ENCODE peak calls at places on chromosome 18, in six cellular contexts. G is astrocyte, R is upper lobe of right lung, L is adrenal gland, Y is neural progenitor cell, B is IMR-90. P is an unnamed sample.

GRCh38 chr18:25076980-25077780 is 274.8 kb downstream of the ZNF521 start:
- DNase-seq in G (no peak), R (no peak), Y (peak), L (peak), B (no peak), P (no peak)

GRCh38 chr18:59139291-59139614 is 431 bp upstream of the SEC11C start:
- DNase-seq in B (peak), R (peak), G (peak), Y (peak), L (peak), P (peak)

GRCh38 chr18:62716679-62717058 is 1.3 kb downstream of the PHLPP1 start:
- DNase-seq in B (no peak), R (peak), Y (peak), L (peak), G (peak), P (peak)

GRCh38 chr18:68969027-68969426 is 171.1 kb downstream of the CCDC102B start:
- DNase-seq in Y (no peak), L (no peak), R (no peak), B (no peak), G (no peak), P (no peak)

GRCh38 chr18:70276416-70277145 is 12.3 kb upstream of the SOCS6 start:
- DNase-seq in R (no peak), Y (no peak), L (no peak), G (no peak), B (no peak), P (no peak)

GRCh38 chr18:52499646-52500045 is 159.6 kb downstream of the DCC start:
- DNase-seq in B (no peak), Y (no peak), R (no peak), L (no peak), G (no peak), P (no peak)

GRCh38 chr18:48328473-48329205 is 80.5 kb downstream of the ZBTB7C start:
- DNase-seq in Y (no peak), B (peak), R (no peak), G (peak), L (no peak), P (peak)

GRCh38 chr18:14971461-14972185 is 223.7 kb downstream of the ANKRD30B start:
- DNase-seq in G (no peak), B (no peak), L (no peak), R (no peak), Y (no peak), P (no peak)

GRCh38 chr18:49548266-49548665 is 13.6 kb upstream of the LIPG start:
- DNase-seq in B (peak), L (no peak), R (no peak), Y (no peak), G (peak), P (no peak)

GRCh38 chr18:79791141-79791972 is 6.4 kb upstream of the KCNG2 start:
- DNase-seq in G (peak), L (peak), Y (no peak), B (peak), R (peak), P (peak)

GRCh38 chr18:46821856-46822711 is 65.2 kb upstream of the ST8SIA5 start:
- DNase-seq in B (no peak), G (peak), L (no peak), Y (no peak), R (no peak), P (no peak)

GRCh38 chr18:45962461-45962860 is 4.7 kb downstream of the EPG5 start:
- DNase-seq in R (no peak), B (peak), G (peak), Y (no peak), L (peak), P (no peak)

GRCh38 chr18:54203914-54204313 is 20.6 kb downstream of the MBD2 start:
- DNase-seq in G (no peak), Y (no peak), R (no peak), B (no peak), L (no peak), P (no peak)

GRCh38 chr18:79568543-79569205 is 110.9 kb upstream of the CTDP1 start:
- DNase-seq in G (no peak), Y (no peak), B (no peak), R (peak), L (peak), P (peak)

GRCh38 chr18:77132369-77133050 is at the start of gene MBP:
- DNase-seq in B (no peak), R (peak), G (no peak), Y (peak), L (peak), P (peak)

GRCh38 chr18:77130229-77131099 is 2.1 kb downstream of the MBP start:
- DNase-seq in Y (no peak), R (peak), L (no peak), B (no peak), G (no peak), P (peak)

GRCh38 chr18:77131100-77131651 is 1.4 kb downstream of the MBP start:
- DNase-seq in Y (peak), R (peak), B (no peak), L (peak), G (no peak), P (peak)

GRCh38 chr18:77133051-77133919 is 702 bp upstream of the MBP start:
- DNase-seq in B (no peak), Y (peak), L (no peak), G (no peak), R (peak), P (peak)

DNA sequence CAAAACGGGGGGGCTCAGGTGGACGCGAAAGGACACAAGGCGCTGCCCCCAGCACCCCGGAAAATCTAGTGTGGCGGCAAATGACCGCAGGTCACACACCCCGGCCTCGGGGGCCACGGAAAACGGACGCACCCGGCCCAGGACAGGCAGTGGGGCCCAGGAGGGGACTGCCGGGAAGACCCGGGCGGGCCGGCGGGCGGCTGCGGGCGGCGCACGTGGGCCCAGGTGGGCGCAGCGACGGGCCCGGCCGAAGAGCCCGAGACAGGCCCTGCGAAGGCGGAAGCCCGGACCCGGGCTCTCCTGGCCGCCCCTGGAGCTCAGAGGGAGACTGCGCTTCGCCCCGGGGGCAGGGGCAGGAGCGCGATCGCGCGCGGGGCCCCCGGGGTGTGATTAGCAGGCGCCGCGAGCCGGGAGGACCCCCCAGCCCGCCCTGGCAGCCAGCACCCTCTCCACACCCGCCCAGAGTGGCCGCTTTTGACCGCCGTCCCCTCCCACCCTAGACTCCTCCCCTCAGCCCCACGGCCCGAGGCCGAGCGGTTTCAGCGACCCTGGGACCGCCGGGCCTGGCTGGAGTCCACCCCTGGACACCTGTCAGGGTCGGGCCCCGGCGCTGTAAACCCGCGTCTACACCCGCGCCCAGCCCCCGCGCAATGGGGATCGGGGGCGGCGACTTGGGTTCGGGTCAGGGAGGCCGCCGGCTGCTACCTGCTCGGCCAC is 773 bp downstream of the MBP start:
- DNase-seq in L (peak), R (peak), Y (peak), B (no peak), G (no peak), P (peak)
- H3K27ac ChIP-seq in L (no peak), R (peak), Y (no peak), B (peak), G (peak), P (peak)

GRCh38 chr18:9364242-9364641 is 29.7 kb downstream of the TWSG1 start:
- DNase-seq in Y (no peak), R (no peak), G (peak), L (no peak), B (no peak), P (no peak)
- H3K4me3 ChIP-seq in Y (no peak), R (no peak), G (no peak), L (no peak), B (no peak), P (no peak)

GRCh38 chr18:73461780-73462059 is 593.9 kb upstream of the NETO1 start:
- DNase-seq in R (no peak), L (no peak), G (peak), B (peak), Y (no peak), P (no peak)

GRCh38 chr18:73462092-73462491 is 594.3 kb upstream of the NETO1 start:
- DNase-seq in R (no peak), Y (no peak), B (peak), G (peak), L (peak), P (no peak)

GRCh38 chr18:73456643-73457042 is 588.9 kb upstream of the NETO1 start:
- DNase-seq in G (no peak), Y (no peak), R (no peak), B (no peak), L (no peak), P (no peak)

GRCh38 chr18:73458186-73458964 is 590.6 kb upstream of the NETO1 start:
- DNase-seq in L (no peak), Y (no peak), R (no peak), B (peak), G (peak), P (no peak)

GRCh38 chr18:73461038-73461779 is 593.4 kb upstream of the NETO1 start:
- DNase-seq in Y (peak), R (no peak), L (no peak), G (no peak), B (peak), P (no peak)
- TF ChIP-seq CTCF in Y (no peak), R (no peak), L (no peak), G (no peak), B (no peak), P (no peak)

DNA sequence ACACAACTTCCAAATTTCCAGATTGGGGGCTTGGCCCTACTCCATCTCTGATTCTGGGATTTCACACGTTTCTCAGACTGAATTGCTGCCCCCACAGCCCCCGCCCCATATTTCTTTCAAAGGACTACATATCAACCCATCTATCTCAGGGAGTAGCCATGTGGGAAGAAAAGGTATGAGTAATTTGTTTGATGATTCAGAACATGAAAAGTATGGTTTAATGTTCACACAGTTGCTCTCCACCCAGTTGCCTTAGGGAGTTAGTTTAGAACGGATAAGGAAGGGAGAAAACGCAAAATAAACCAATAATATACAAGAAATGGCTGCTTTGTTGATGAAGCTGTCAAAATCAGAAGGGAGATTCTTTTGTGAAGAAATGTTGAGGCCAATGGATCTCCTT is 145.1 kb downstream of the PIEZO2 start:
- DNase-seq in B (peak), L (no peak), R (no peak), G (no peak), Y (no peak), P (no peak)
- H3K27ac ChIP-seq in B (no peak), L (no peak), R (no peak), G (peak), Y (no peak), P (no peak)

DNA sequence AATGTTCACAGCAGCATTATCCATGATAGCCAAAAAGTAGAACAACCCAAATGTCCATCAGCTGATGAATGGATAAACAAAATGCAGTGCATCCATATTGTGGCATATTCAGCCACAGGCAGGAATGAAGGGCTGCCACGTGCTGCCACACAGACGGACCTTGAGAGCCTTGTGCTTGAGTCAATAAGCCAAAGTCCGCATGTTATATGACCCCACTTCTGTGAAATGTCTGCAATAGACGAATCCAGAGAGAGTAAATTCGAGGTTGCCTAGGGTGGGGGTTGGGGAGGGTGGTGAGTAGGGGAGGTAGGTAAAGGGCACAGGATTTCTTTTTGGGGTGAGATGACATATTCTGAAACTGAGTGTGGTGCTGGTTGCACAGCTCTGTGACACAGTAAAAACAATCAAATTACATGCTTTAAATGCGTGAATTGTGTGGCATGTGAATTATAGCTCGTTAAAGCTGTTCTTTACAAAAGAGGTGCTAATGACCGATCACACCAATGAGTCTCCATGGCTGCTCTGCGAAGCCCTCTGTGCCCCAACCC is 38.9 kb upstream of the LDLRAD4 start:
- DNase-seq in Y (no peak), L (no peak), B (no peak), G (no peak), R (no peak), P (no peak)
- H3K4me3 ChIP-seq in Y (no peak), L (no peak), B (no peak), G (no peak), R (no peak), P (no peak)